ENCODE peak calls at places on chromosome 18, in seven cellular contexts. M is HTR-8/SVneo; E is stimulated activated CD8-positive, alpha-beta memory T cell treated with anti-CD3 and anti-CD28 coated beads, Interleukin-15, amount 100 ng/mL, for 24 hours; F is NCI-H774; P is lung microvascular endothelial cell; U is NCI-H2171 treated with DMSO at 0.1 percent for 48 hours; K is AG04450. Z is an unnamed sample.

GRCh38 chr18:57134564-57135211 is 12.2 kb upstream of the BOD1L2 start:
- DNase-seq in M (no peak), E (no peak), F (no peak), P (no peak), U (no peak), K (no peak), Z (peak)

GRCh38 chr18:73848656-73849055 is 299.0 kb downstream of the FBXO15 start:
- DNase-seq in M (no peak), E (no peak), F (no peak), P (peak), U (no peak), K (peak), Z (peak)

GRCh38 chr18:62329676-62330454 is 4.8 kb downstream of the TNFRSF11A start:
- DNase-seq in M (no peak), E (no peak), F (no peak), P (peak), U (no peak), K (peak), Z (peak)

GRCh38 chr18:36735130-36735529 is 93.7 kb downstream of the TPGS2 start:
- DNase-seq in M (no peak), E (no peak), F (peak), P (no peak), U (no peak), K (no peak), Z (no peak)

GRCh38 chr18:36302676-36303075 is 5.2 kb downstream of the FHOD3 start:
- DNase-seq in M (no peak), E (no peak), F (no peak), P (no peak), U (no peak), K (no peak), Z (peak)

GRCh38 chr18:8423051-8423558 is 186.1 kb upstream of the RAB12 start:
- DNase-seq in M (peak), E (no peak), F (no peak), P (peak), U (peak), K (peak), Z (peak)

GRCh38 chr18:55503167-55503820 is 84.7 kb downstream of the TCF4 start:
- DNase-seq in M (no peak), E (no peak), F (no peak), P (peak), U (no peak), K (no peak), Z (no peak)

GRCh38 chr18:66900837-66901236 is 296.9 kb upstream of the CDH19 start:
- DNase-seq in M (no peak), E (no peak), F (no peak), P (no peak), U (no peak), K (no peak), Z (no peak)

GRCh38 chr18:46705521-46705920 is 48.5 kb upstream of the LOXHD1 start:
- DNase-seq in M (no peak), E (no peak), F (no peak), P (no peak), U (no peak), K (no peak), Z (no peak)

GRCh38 chr18:57780318-57781127 is 22.6 kb downstream of the ATP8B1 start:
- DNase-seq in M (peak), E (no peak), F (no peak), P (peak), U (peak), K (peak), Z (peak)

GRCh38 chr18:48191494-48191893 is 217.7 kb downstream of the ZBTB7C start:
- DNase-seq in M (no peak), E (no peak), F (no peak), P (no peak), U (no peak), K (no peak), Z (no peak)

GRCh38 chr18:5106730-5107129 is 90.3 kb downstream of the AKAIN1 start:
- DNase-seq in M (no peak), E (no peak), F (no peak), P (no peak), U (peak), K (no peak), Z (no peak)

GRCh38 chr18:2883137-2883671 is 36.4 kb downstream of the EMILIN2 start:
- DNase-seq in M (no peak), E (no peak), F (no peak), P (no peak), U (no peak), K (no peak), Z (no peak)